ENCODE peak calls at places on chromosomes 4 and X, in four cellular contexts. X is lung, L is foreskin fibroblast, R is Calu3. C is an unnamed sample.

GRCh38 chr4:147724468-147725201 is 7.3 kb upstream of the ARHGAP10 start:
- DNase-seq in X (no peak), L (no peak), R (no peak), C (no peak)

GRCh38 chrX:99572711-99573110 is 837.4 kb downstream of the PCDH19 start:
- DNase-seq in X (no peak), L (no peak), R (no peak), C (no peak)

GRCh38 chr4:33878710-33879109 is 2365.6 kb downstream of the ARAP2 start:
- DNase-seq in X (no peak), L (no peak), R (no peak), C (no peak)

GRCh38 chrX:27626066-27626465 is 35.9 kb downstream of the DCAF8L2 start:
- DNase-seq in X (no peak), L (no peak), R (no peak), C (no peak)

GRCh38 chr4:109472343-109472761 is 38.7 kb downstream of the SEC24B start:
- DNase-seq in X (no peak), L (peak), R (no peak), C (no peak)

GRCh38 chr4:41882622-41883347 is 52.4 kb upstream of the TMEM33 start:
- DNase-seq in X (no peak), L (peak), R (peak), C (peak)

GRCh38 chrX:132090370-132091152 is 37.3 kb downstream of the FRMD7 start:
- DNase-seq in X (no peak), L (no peak), R (no peak), C (no peak)

GRCh38 chr4:82733636-82734035 is 65.0 kb downstream of the SCD5 start:
- DNase-seq in X (no peak), L (peak), R (no peak), C (no peak)

GRCh38 chrX:30141966-30142365 is 73.4 kb upstream of the MAGEB2 start:
- DNase-seq in X (no peak), L (peak), R (peak), C (peak)

GRCh38 chr4:118942465-118942864 is 53.8 kb downstream of the SYNPO2 start:
- DNase-seq in X (no peak), L (peak), R (no peak), C (peak)

C was measured in NCI-H460.